ENCODE peak calls at places on chromosomes 13 and 19, in four cellular contexts. One of them, this sample, is unnamed.

GRCh38 chr19:49637865-49638350 is 2.0 kb downstream of the RRAS start:
- DNase-seq in AG09309: peak
- DNase-seq in stimulated activated naive CD8-positive, alpha-beta T cell treated with anti-CD3 and anti-CD28 coated beads, Interleukin-15, amount 100 ng/mL, for 72 hours: no peak
- DNase-seq in T-helper 17 cell: no peak
- DNase-seq in this sample: peak

GRCh38 chr19:7516878-7517277 is 975 bp downstream of the ZNF358 start:
- DNase-seq in AG09309: no peak
- DNase-seq in T-helper 17 cell: no peak
- DNase-seq in stimulated activated naive CD8-positive, alpha-beta T cell treated with anti-CD3 and anti-CD28 coated beads, Interleukin-15, amount 100 ng/mL, for 72 hours: no peak
- DNase-seq in this sample: no peak

GRCh38 chr13:21074601-21075302 is 13.4 kb upstream of the LATS2 start:
- DNase-seq in T-helper 17 cell: no peak
- DNase-seq in AG09309: no peak
- DNase-seq in stimulated activated naive CD8-positive, alpha-beta T cell treated with anti-CD3 and anti-CD28 coated beads, Interleukin-15, amount 100 ng/mL, for 72 hours: no peak
- DNase-seq in this sample: no peak

GRCh38 chr13:98664510-98664909 is 87.6 kb upstream of the STK24 start:
- DNase-seq in AG09309: no peak
- DNase-seq in T-helper 17 cell: no peak
- DNase-seq in stimulated activated naive CD8-positive, alpha-beta T cell treated with anti-CD3 and anti-CD28 coated beads, Interleukin-15, amount 100 ng/mL, for 72 hours: no peak
- DNase-seq in this sample: no peak

GRCh38 chr19:10832659-10833296 is 3.2 kb downstream of the TMED1 start:
- DNase-seq in AG09309: no peak
- DNase-seq in T-helper 17 cell: no peak
- DNase-seq in stimulated activated naive CD8-positive, alpha-beta T cell treated with anti-CD3 and anti-CD28 coated beads, Interleukin-15, amount 100 ng/mL, for 72 hours: no peak
- DNase-seq in this sample: peak

GRCh38 chr13:44936246-44936645 is 53.0 kb downstream of the NUFIP1 start:
- DNase-seq in T-helper 17 cell: no peak
- DNase-seq in AG09309: no peak
- DNase-seq in stimulated activated naive CD8-positive, alpha-beta T cell treated with anti-CD3 and anti-CD28 coated beads, Interleukin-15, amount 100 ng/mL, for 72 hours: no peak
- DNase-seq in this sample: no peak

GRCh38 chr13:43057653-43058317 is 34.4 kb downstream of the DNAJC15 start:
- DNase-seq in stimulated activated naive CD8-positive, alpha-beta T cell treated with anti-CD3 and anti-CD28 coated beads, Interleukin-15, amount 100 ng/mL, for 72 hours: peak
- DNase-seq in T-helper 17 cell: peak
- DNase-seq in AG09309: peak
- DNase-seq in this sample: no peak

GRCh38 chr19:35247526-35248309 is 1.1 kb upstream of the LSR start:
- DNase-seq in AG09309: no peak
- DNase-seq in T-helper 17 cell: peak
- DNase-seq in stimulated activated naive CD8-positive, alpha-beta T cell treated with anti-CD3 and anti-CD28 coated beads, Interleukin-15, amount 100 ng/mL, for 72 hours: peak
- DNase-seq in this sample: peak

GRCh38 chr13:76667551-76667950 is 218.7 kb downstream of the KCTD12 start:
- DNase-seq in stimulated activated naive CD8-positive, alpha-beta T cell treated with anti-CD3 and anti-CD28 coated beads, Interleukin-15, amount 100 ng/mL, for 72 hours: peak
- DNase-seq in T-helper 17 cell: no peak
- DNase-seq in AG09309: peak
- DNase-seq in this sample: no peak

GRCh38 chr19:15977690-15978089 is 28.9 kb downstream of the OR10H4 start:
- DNase-seq in AG09309: no peak
- DNase-seq in stimulated activated naive CD8-positive, alpha-beta T cell treated with anti-CD3 and anti-CD28 coated beads, Interleukin-15, amount 100 ng/mL, for 72 hours: no peak
- DNase-seq in T-helper 17 cell: no peak
- DNase-seq in this sample: no peak

GRCh38 chr13:109246001-109246400 is 540.4 kb downstream of the IRS2 start:
- DNase-seq in AG09309: no peak
- DNase-seq in stimulated activated naive CD8-positive, alpha-beta T cell treated with anti-CD3 and anti-CD28 coated beads, Interleukin-15, amount 100 ng/mL, for 72 hours: no peak
- DNase-seq in T-helper 17 cell: no peak
- DNase-seq in this sample: no peak

GRCh38 chr19:13770013-13770635 is 4.1 kb upstream of the C19orf53 start:
- DNase-seq in AG09309: no peak
- DNase-seq in stimulated activated naive CD8-positive, alpha-beta T cell treated with anti-CD3 and anti-CD28 coated beads, Interleukin-15, amount 100 ng/mL, for 72 hours: no peak
- DNase-seq in T-helper 17 cell: no peak
- DNase-seq in this sample: no peak

This sample was measured in upper lobe of left lung.